ENCODE peak calls at places on chromosomes 2 and 18, in six cellular contexts. T, H, U, E, Z and V are unnamed samples.

GRCh38 chr18:77112161-77112801 is 20.3 kb downstream of the MBP start:
- DNase-seq in Z (no peak), E (no peak), U (no peak), T (no peak), H (no peak), V (no peak)

GRCh38 chr2:238423561-238424312 is 3.0 kb upstream of the ASB1 start:
- DNase-seq in Z (no peak), H (no peak), U (no peak), T (no peak), E (no peak), V (no peak)

GRCh38 chr2:197707316-197708213 is 2.4 kb downstream of the MARS2 start:
- DNase-seq in T (no peak), U (peak), H (no peak), Z (peak), E (no peak), V (no peak)

GRCh38 chr18:69980982-69981804 is 33.5 kb upstream of the CD226 start:
- DNase-seq in H (no peak), E (no peak), U (no peak), Z (no peak), T (no peak), V (no peak)

GRCh38 chr2:200810252-200810650 is 1.5 kb upstream of the BZW1 start:
- DNase-seq in U (peak), Z (no peak), T (no peak), H (no peak), E (no peak), V (no peak)

GRCh38 chr18:75261430-75262223 is 51.0 kb downstream of the TSHZ1 start:
- DNase-seq in H (no peak), T (no peak), U (no peak), Z (no peak), E (no peak), V (no peak)

GRCh38 chr2:122150546-122150945 is 395.1 kb downstream of the TSN start:
- DNase-seq in E (no peak), U (no peak), T (no peak), H (no peak), Z (no peak), V (no peak)

GRCh38 chr2:43057742-43058706 is 168.4 kb downstream of the ZFP36L2 start:
- DNase-seq in T (no peak), H (no peak), E (no peak), U (no peak), Z (no peak), V (no peak)

GRCh38 chr2:120620025-120620793 is 115.5 kb upstream of the GLI2 start:
- DNase-seq in U (no peak), Z (no peak), T (no peak), H (no peak), E (no peak), V (no peak)